ENCODE peak calls at places on chromosomes 1 and 21, in four cellular contexts. V is cardiac fibroblast, R is H9, Q is psoas muscle. W is an unnamed sample.

GRCh38 chr1:55425310-55425930 is 210.3 kb upstream of the USP24 start:
- DNase-seq in Q (no peak), V (no peak), R (no peak), W (no peak)

GRCh38 chr1:53112271-53112774 is 30.1 kb downstream of the SLC1A7 start:
- DNase-seq in Q (no peak), R (no peak), V (peak; percentile 90), W (no peak)

GRCh38 chr1:29425656-29426055 is 189.3 kb downstream of the PTPRU start:
- DNase-seq in V (no peak), R (peak; percentile 24), Q (no peak), W (no peak)

GRCh38 chr1:65334081-65334480 is 24.7 kb downstream of the DNAJC6 start:
- DNase-seq in R (no peak), V (no peak), Q (no peak), W (no peak)

GRCh38 chr1:41486892-41487728 is 2.6 kb upstream of the EDN2 start:
- DNase-seq in R (peak; percentile 59), V (peak; percentile 29), Q (peak; percentile 52), W (no peak)

GRCh38 chr1:56707379-56707778 is 62.3 kb downstream of the PRKAA2 start:
- DNase-seq in V (no peak), R (no peak), Q (no peak), W (no peak)

GRCh38 chr1:111988743-111989453 is 570 bp downstream of the KCND3 start:
- DNase-seq in V (no peak), Q (peak; percentile 63), R (peak; percentile 54), W (peak; percentile 21)

GRCh38 chr1:95023399-95024050 is 49.2 kb downstream of the ALG14 start:
- DNase-seq in R (no peak), Q (no peak), V (peak; percentile 88), W (no peak)

GRCh38 chr21:26941436-26941835 is 25.5 kb downstream of the ADAMTS5 start:
- DNase-seq in V (peak; percentile 57), R (no peak), Q (no peak), W (no peak)

GRCh38 chr1:247680171-247680570 is 632 bp upstream of the OR13G1 start:
- DNase-seq in Q (no peak), V (no peak), R (no peak), W (no peak)

GRCh38 chr1:109268431-109269211 is 14.3 kb downstream of the PSRC1 start:
- DNase-seq in R (no peak), V (no peak), Q (peak; percentile 46), W (no peak)

GRCh38 chr1:175169305-175170018 is 23.1 kb downstream of the KIAA0040 start:
- DNase-seq in R (no peak), Q (no peak), V (peak; percentile 68), W (no peak)

GRCh38 chr1:119874186-119874585 is 22.1 kb downstream of the ADAM30 start:
- DNase-seq in Q (no peak), V (no peak), R (no peak), W (no peak)

GRCh38 chr1:41371630-41372599 is 10.7 kb downstream of the FOXO6 start:
- DNase-seq in V (no peak), Q (peak; percentile 78), R (peak; percentile 96), W (no peak)

GRCh38 chr1:19476440-19477190 is 8.7 kb downstream of the CAPZB start:
- DNase-seq in R (no peak), Q (no peak), V (peak; percentile 56), W (peak; percentile 38)

GRCh38 chr1:165598676-165599059 is 32.4 kb upstream of the MGST3 start:
- DNase-seq in Q (no peak), R (peak; percentile 31), V (no peak), W (no peak)

GRCh38 chr21:43869486-43870325 is 4.7 kb downstream of the AGPAT3 start:
- DNase-seq in R (no peak), V (no peak), Q (no peak), W (no peak)

GRCh38 chr1:236103646-236104218 is 38.6 kb upstream of the GPR137B start:
- DNase-seq in R (peak; percentile 53), Q (no peak), V (peak; percentile 76), W (peak; percentile 59)

GRCh38 chr21:38323721-38324591 is 67.2 kb downstream of the KCNJ15 start:
- DNase-seq in Q (no peak), V (peak; percentile 94), R (peak; percentile 43), W (no peak)

GRCh38 chr1:5480906-5481305 is 511.3 kb downstream of the NPHP4 start:
- DNase-seq in Q (no peak), R (no peak), V (no peak), W (no peak)

GRCh38 chr21:35565204-35565611 is 495.1 kb downstream of the SETD4 start:
- DNase-seq in Q (peak; percentile 55), V (peak; percentile 95), R (no peak), W (no peak)

GRCh38 chr1:68120136-68120791 is 69.8 kb upstream of the DIRAS3 start:
- DNase-seq in Q (no peak), R (peak; percentile 60), V (peak; percentile 90), W (peak; percentile 74)

GRCh38 chr1:218341325-218341724 is 3.8 kb upstream of the TGFB2 start:
- DNase-seq in R (no peak), Q (no peak), V (no peak), W (no peak)

GRCh38 chr1:215466361-215466760 is 100.7 kb upstream of the KCTD3 start:
- DNase-seq in V (no peak), Q (no peak), R (no peak), W (no peak)

GRCh38 chr1:30735124-30735523 is 11.7 kb upstream of the MATN1 start:
- DNase-seq in R (no peak), Q (no peak), V (no peak), W (no peak)

GRCh38 chr21:19322360-19322759 is 918.8 kb upstream of the TMPRSS15 start:
- DNase-seq in R (no peak), Q (no peak), V (no peak), W (no peak)

GRCh38 chr1:21828506-21829210 is 16.6 kb downstream of the LDLRAD2 start:
- DNase-seq in Q (peak; percentile 42), R (peak; percentile 26), V (no peak), W (no peak)

GRCh38 chr1:54791880-54792522 is 9.1 kb downstream of the TTC22 start:
- DNase-seq in Q (no peak), V (peak; percentile 68), R (peak; percentile 65), W (peak; percentile 53)

GRCh38 chr1:52007228-52008073 is 17.0 kb upstream of the RAB3B start:
- DNase-seq in V (no peak), Q (no peak), R (no peak), W (no peak)

GRCh38 chr1:178612261-178612660 is 99.4 kb downstream of the TEX35 start:
- DNase-seq in V (peak; percentile 82), Q (no peak), R (no peak), W (no peak)

GRCh38 chr1:7384679-7385078 is 386.4 kb upstream of the VAMP3 start:
- DNase-seq in R (peak; percentile 12), Q (no peak), V (no peak), W (no peak)

GRCh38 chr1:10835423-10836421 is 39.3 kb upstream of the CASZ1 start:
- DNase-seq in R (peak; percentile 97), Q (peak; percentile 82), V (peak; percentile 5), W (peak; percentile 83)

GRCh38 chr1:8889103-8889846 is 10.8 kb upstream of the ENO1 start:
- DNase-seq in V (peak; percentile 52), R (no peak), Q (no peak), W (no peak)
- TF ChIP-seq CTCF in V (no peak), R (no peak), Q (no peak), W (no peak)

DNA sequence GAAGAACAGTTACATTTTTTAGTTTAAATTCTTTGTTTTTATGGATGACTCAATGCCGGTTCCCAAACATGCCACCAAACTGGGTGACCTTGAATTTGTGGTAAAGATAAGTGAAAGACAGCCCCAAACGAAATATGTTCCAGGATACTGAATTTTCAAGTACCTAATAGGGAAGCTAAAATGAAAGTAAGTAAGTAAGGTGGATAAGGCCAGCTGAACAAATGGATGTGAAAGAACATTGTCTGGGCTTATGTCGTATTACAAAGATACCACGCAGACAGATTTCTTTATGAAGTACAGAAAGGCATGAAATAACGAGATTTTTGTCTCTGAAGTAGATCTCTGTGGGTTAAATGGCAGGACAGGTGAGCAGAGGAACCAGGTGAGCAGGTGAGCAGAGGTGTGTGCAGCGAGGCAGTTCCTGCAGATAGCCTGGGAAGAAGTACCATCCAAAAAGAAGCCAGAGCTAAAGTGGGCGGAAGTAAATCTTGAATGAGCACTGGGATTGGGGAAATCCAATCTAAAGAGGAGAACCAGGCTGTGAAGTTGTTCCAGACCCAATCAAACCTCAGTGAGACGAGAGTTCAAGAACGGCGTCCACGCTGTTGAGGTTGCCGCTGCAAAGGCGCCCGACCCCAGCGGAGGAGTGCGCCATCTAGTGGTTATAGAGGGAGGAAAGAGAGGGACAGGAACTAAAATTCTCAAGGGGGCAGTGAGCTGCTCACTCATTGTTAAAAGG is 19.6 kb downstream of the TLR5 start:
- DNase-seq in V (peak; percentile 80), R (peak; percentile 73), Q (peak; percentile 69), W (peak; percentile 82)
- TF ChIP-seq CTCF in V (peak; percentile 93), R (peak; percentile 97), Q (peak; percentile 86), W (peak; percentile 85)

DNA sequence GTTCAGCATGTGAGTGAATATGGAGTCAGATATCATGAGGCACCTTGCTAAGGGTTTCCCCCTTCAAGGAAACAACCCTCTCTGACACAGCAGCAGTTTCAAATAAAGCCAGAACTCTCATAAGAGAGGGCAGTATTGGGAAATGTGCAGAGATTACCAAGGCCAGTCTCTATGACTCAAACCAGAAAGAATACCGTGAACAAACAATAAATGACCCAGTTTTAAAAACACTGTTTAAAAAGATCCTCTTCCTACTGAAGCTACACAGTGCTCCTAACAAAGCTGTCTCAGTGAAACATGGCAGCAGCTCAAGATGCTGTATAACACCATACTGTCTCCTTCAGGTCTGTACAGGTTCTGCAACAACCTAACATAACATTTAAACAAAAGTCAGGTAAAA is 102.6 kb downstream of the KIAA0319L start:
- DNase-seq in Q (no peak), R (no peak), V (peak; percentile 95), W (no peak)
- TF ChIP-seq CTCF in Q (no peak), R (no peak), V (peak; percentile 49), W (no peak)

GRCh38 chr1:202605515-202605914 is 104.7 kb downstream of the SYT2 start:
- DNase-seq in Q (no peak), V (no peak), R (no peak), W (no peak)

GRCh38 chr1:202597090-202597761 is 113.0 kb downstream of the SYT2 start:
- DNase-seq in V (no peak), Q (no peak), R (no peak), W (no peak)

GRCh38 chr1:202596638-202597037 is 113.6 kb downstream of the SYT2 start:
- DNase-seq in R (no peak), V (no peak), Q (no peak), W (no peak)

GRCh38 chr1:202599669-202600431 is 110.4 kb downstream of the SYT2 start:
- DNase-seq in Q (peak; percentile 80), R (peak; percentile 84), V (peak; percentile 85), W (peak; percentile 67)

DNA sequence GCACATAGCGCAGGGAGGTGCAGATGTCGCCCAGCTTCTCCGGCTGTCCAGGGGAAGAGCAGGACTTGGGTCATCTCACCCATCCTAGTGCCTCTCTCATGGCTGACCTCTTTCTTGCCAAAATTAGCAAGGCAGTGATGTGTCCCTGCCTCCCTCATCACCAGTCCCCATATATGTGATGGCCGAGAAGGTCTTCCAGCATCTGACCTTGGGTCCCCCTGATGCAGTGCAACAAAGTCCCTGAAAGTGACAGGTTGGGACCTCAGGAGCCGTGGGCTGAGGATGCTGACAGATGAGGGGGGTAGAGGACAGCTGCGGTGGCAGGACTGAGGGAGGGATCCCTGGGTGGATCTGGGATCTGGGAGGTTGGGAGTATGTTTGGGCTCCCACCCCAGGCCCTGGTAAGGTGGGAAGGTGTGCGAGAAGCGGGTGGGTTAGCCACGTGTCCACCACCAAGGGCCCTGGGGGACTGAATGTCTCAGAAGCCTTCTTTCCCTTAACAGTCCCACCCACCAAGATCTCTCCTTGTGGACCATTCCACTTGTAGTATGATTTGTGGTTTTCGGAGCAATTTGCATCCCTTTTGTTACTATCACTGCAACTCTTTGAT is 109.7 kb downstream of the SYT2 start:
- DNase-seq in Q (no peak), V (no peak), R (no peak), W (no peak)
- TF ChIP-seq CTCF in Q (no peak), V (no peak), R (no peak), W (no peak)

W was measured in endothelial cell.